ENCODE peak calls at places on chromosomes 11 and 22, in six cellular contexts. S, E, R, N, F and D are unnamed samples.

GRCh38 chr22:50399751-50400331 is 56.7 kb downstream of the PPP6R2 start:
- DNase-seq in S (no peak), E (peak), R (no peak), N (no peak), F (peak), D (no peak)

GRCh38 chr11:68970921-68971636 is 9.7 kb downstream of the MRGPRD start:
- DNase-seq in S (no peak), E (no peak), R (no peak), N (no peak), F (no peak), D (no peak)

GRCh38 chr11:125621995-125622394 is 3.0 kb upstream of the CHEK1 start:
- DNase-seq in S (no peak), E (no peak), R (peak), N (no peak), F (peak), D (no peak)

GRCh38 chr11:125833016-125833415 is at the start of gene PATE4:
- DNase-seq in S (no peak), E (no peak), R (no peak), N (no peak), F (no peak), D (no peak)

GRCh38 chr11:19648321-19648720 is 64.3 kb upstream of the NAV2 start:
- DNase-seq in S (no peak), E (no peak), R (no peak), N (no peak), F (no peak), D (peak)

GRCh38 chr11:108790501-108791299 is 125.8 kb downstream of the DDX10 start:
- DNase-seq in S (no peak), E (no peak), R (no peak), N (no peak), F (no peak), D (no peak)

GRCh38 chr11:22558638-22559037 is 67.0 kb downstream of the FANCF start:
- DNase-seq in S (no peak), E (no peak), R (peak), N (no peak), F (no peak), D (no peak)

GRCh38 chr11:87092159-87092558 is 54.4 kb downstream of the TMEM135 start:
- DNase-seq in S (no peak), E (no peak), R (no peak), N (no peak), F (no peak), D (no peak)

GRCh38 chr11:59053387-59053786 is 32.7 kb upstream of the GLYATL1B start:
- DNase-seq in S (no peak), E (peak), R (peak), N (peak), F (peak), D (peak)

GRCh38 chr11:126514061-126514713 is 158.7 kb downstream of the ST3GAL4 start:
- DNase-seq in S (no peak), E (no peak), R (no peak), N (no peak), F (no peak), D (no peak)

GRCh38 chr11:72751293-72752087 is 718 bp downstream of the ARAP1 start:
- DNase-seq in S (no peak), E (no peak), R (no peak), N (no peak), F (no peak), D (no peak)

GRCh38 chr11:69494851-69495250 is 13.4 kb downstream of the LINC01488 start:
- DNase-seq in S (no peak), E (peak), R (no peak), N (no peak), F (no peak), D (no peak)

GRCh38 chr22:42399315-42400271 is 32.6 kb downstream of the NFAM1 start:
- DNase-seq in S (no peak), E (no peak), R (no peak), N (peak), F (no peak), D (peak)

GRCh38 chr11:77411238-77411637 is 62.7 kb downstream of the PAK1 start:
- DNase-seq in S (no peak), E (peak), R (peak), N (peak), F (peak), D (peak)

GRCh38 chr11:28228196-28228595 is 120.0 kb downstream of the METTL15 start:
- DNase-seq in S (no peak), E (no peak), R (peak), N (no peak), F (no peak), D (no peak)

GRCh38 chr11:71112990-71113389 is 139.4 kb downstream of the SHANK2 start:
- DNase-seq in S (peak), E (no peak), R (no peak), N (no peak), F (no peak), D (no peak)

GRCh38 chr11:62680825-62681240 is 2.0 kb upstream of the UBXN1 start:
- DNase-seq in S (peak), E (no peak), R (peak), N (peak), F (peak), D (no peak)

GRCh38 chr11:134560566-134561347 is 148.7 kb upstream of the B3GAT1 start:
- DNase-seq in S (no peak), E (no peak), R (no peak), N (no peak), F (no peak), D (peak)

GRCh38 chr11:65793144-65793581 is 6.3 kb downstream of the OVOL1 start:
- DNase-seq in S (peak), E (peak), R (no peak), N (no peak), F (no peak), D (peak)

GRCh38 chr11:28962492-28962891 is 854.3 kb downstream of the METTL15 start:
- DNase-seq in S (no peak), E (no peak), R (no peak), N (no peak), F (no peak), D (no peak)

GRCh38 chr22:20569059-20570058 is 61.9 kb downstream of the MED15 start:
- DNase-seq in S (peak), E (peak), R (peak), N (peak), F (peak), D (peak)

GRCh38 chr11:129237880-129238638 is 45.9 kb upstream of the ARHGAP32 start:
- DNase-seq in S (no peak), E (no peak), R (no peak), N (no peak), F (no peak), D (no peak)

GRCh38 chr11:32115406-32115805 is 24.5 kb downstream of the RCN1 start:
- DNase-seq in S (no peak), E (no peak), R (no peak), N (no peak), F (no peak), D (no peak)

GRCh38 chr11:123178166-123178565 is 16.9 kb downstream of the CLMP start:
- DNase-seq in S (no peak), E (no peak), R (no peak), N (no peak), F (no peak), D (no peak)

GRCh38 chr11:69791266-69791665 is 16.1 kb upstream of the FGF4 start:
- DNase-seq in S (no peak), E (no peak), R (peak), N (no peak), F (no peak), D (no peak)

GRCh38 chr11:76156971-76157427 is 49.3 kb downstream of the WNT11 start:
- DNase-seq in S (no peak), E (peak), R (no peak), N (no peak), F (no peak), D (no peak)

GRCh38 chr11:126915430-126915829 is 85.1 kb downstream of the KIRREL3 start:
- DNase-seq in S (no peak), E (no peak), R (no peak), N (no peak), F (no peak), D (no peak)

DNA sequence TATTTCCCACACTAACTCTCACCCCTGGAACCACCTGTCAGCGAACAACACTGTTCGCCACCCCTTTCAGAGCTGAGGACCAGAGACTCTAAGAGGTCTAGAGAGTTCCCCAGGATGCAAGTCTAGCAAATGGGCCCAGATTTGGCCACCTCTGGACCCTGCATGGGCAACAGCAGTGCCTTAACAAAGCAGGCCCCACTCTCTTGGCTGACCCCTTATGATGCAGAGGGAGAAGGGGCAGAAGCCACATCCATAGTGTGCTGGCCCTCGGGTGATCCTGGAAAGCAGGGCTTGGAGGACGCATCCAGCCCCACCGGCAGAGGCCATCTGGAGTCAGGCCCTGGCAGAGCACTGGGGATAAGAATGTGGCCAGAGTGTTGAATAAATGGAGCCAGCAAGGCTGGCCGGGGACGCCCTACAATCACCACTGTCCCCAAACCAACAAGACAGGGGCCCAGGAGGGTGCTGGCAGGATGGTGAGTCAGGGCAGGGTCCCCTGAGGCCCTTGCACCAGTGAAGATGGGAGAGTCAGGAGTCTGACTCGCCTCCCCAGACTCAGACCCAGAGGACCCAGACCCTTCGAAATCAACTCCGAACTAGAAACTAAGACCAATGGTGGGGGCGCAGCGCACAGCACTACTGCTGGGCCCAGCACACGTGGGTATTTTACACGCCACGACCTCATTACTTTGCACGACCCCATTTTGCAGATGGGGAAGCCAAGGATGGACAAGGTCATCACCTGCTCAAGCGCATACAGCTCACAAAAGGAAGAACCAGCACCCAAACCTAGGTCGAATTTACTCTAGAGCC is 6.5 kb downstream of the CSNK1E start:
- DNase-seq in S (no peak), E (no peak), R (no peak), N (no peak), F (no peak), D (no peak)
- H3K4me3 ChIP-seq in S (no peak), E (no peak), R (no peak), N (no peak), F (no peak), D (no peak)

DNA sequence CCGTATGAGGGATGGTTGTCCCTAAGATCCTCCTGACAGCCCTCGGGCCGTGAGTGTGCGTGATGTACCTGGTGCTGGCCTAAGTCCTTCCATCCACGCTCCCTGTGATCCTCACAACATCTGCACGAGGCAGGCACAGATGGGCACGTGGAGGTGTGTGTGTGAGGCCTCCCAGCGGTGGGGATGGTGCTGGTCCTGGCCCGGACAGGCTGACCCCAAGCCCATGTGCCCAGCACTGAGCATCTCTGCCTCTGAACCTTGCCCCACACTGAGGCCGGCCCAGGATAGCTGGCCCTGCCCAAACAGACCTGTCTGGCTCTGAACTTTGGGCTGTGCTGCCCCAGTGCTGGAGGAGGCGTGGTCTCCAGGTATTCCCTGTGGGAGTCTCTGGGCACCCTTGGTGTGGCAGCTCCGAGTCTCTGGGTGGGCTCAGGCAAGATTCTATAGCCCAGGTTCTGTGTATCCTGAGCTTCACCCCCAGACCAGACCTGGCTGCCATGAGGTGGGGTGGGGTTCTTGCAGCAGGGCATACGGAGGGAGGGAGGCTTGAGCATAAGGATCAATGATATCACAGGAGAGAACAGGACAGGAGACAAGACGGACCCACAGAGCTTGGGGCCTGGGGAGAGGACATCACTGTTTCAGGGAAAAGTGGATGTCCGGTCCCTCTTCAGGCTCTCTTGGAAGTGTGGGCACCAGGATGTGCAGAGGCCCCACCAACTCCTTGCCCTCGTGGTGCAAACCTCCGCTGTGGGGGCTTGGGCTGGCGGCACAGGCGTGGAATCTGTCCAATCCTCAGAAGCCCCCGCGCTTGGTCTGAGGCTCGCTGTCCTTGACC is 881.8 kb downstream of the BRD1 start:
- DNase-seq in S (peak), E (no peak), R (no peak), N (no peak), F (no peak), D (peak)
- TF ChIP-seq POLR2A in S (no peak), E (no peak), R (no peak), N (no peak), F (no peak), D (no peak)

GRCh38 chr11:75150879-75151278 is at the start of gene SLCO2B1:
- DNase-seq in S (no peak), E (peak), R (no peak), N (no peak), F (no peak), D (no peak)

GRCh38 chr11:75150079-75150478 is 828 bp upstream of the SLCO2B1 start:
- DNase-seq in S (no peak), E (no peak), R (no peak), N (no peak), F (no peak), D (no peak)

GRCh38 chr11:75151346-75152047 is 590 bp downstream of the SLCO2B1 start:
- DNase-seq in S (no peak), E (peak), R (no peak), N (no peak), F (no peak), D (no peak)

GRCh38 chr11:75152651-75153553 is 2.0 kb downstream of the SLCO2B1 start:
- DNase-seq in S (no peak), E (no peak), R (no peak), N (no peak), F (no peak), D (no peak)

DNA sequence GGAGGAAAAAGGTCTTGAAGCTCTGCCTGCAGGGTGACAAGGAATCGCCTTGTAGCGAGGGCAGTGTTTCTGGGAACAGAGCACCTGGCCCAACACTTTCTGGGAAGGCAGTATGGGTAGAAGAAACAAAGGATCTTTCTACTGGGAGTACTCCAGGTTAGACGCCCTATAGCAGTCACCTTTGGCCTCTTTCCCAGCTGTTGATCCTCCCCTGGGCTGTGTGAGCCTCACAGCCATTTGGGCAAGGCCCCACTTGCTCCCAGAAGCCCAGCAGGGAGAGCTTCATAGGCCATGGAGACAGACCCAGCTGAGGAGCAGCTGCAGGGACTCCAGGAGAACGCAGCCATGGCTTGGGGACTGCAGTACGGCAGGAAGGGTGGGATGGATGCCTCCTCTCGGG is 1.2 kb downstream of the SLCO2B1 start:
- DNase-seq in S (no peak), E (no peak), R (no peak), N (no peak), F (no peak), D (no peak)
- H3K4me3 ChIP-seq in S (no peak), E (no peak), R (no peak), N (no peak), F (no peak), D (peak)

GRCh38 chr11:2913029-2913431 is 16.2 kb downstream of the PHLDA2 start:
- DNase-seq in S (no peak), E (no peak), R (peak), N (no peak), F (no peak), D (no peak)
- TF ChIP-seq POLR2A in S (peak), E (no peak), R (no peak), N (no peak), F (no peak), D (no peak)